ENCODE peak calls at places on chromosomes 3 and 15, in nine cellular contexts. U is M059J; O is CD8-positive, alpha-beta T cell; B is endothelial cell; J is nucleus accumbens; E is GM04503; Z is AG08396; W is AG09319; F is activated CD8-positive, alpha-beta T cell treated with anti-CD3 and anti-CD28 coated beads for 36 hours. N is an unnamed sample.
A peak's percentile ranks its signal among the peaks of the same experiment; 100 is the strongest.

GRCh38 chr15:42608767-42609488 is 33.5 kb downstream of the STARD9 start:
- DNase-seq in U (no peak), O (no peak), B (no peak), J (no peak), E (no peak), Z (no peak), W (no peak), F (peak; percentile 29), N (no peak)

GRCh38 chr3:7847021-7847420 is 654.6 kb upstream of the LMCD1 start:
- DNase-seq in U (no peak), O (no peak), B (no peak), J (no peak), E (no peak), Z (no peak), W (no peak), F (no peak), N (peak; percentile 29)

GRCh38 chr3:62046326-62046725 is 327.0 kb downstream of the FEZF2 start:
- DNase-seq in U (peak; percentile 42), O (no peak), B (no peak), J (no peak), E (no peak), Z (no peak), W (peak; percentile 10), F (no peak), N (no peak)

GRCh38 chr3:87173776-87174175 is 53.3 kb upstream of the CHMP2B start:
- DNase-seq in U (no peak), O (no peak), B (no peak), J (no peak), E (no peak), Z (no peak), W (no peak), F (no peak), N (no peak)

GRCh38 chr15:45611305-45611704 is 23.5 kb upstream of the SQOR start:
- DNase-seq in U (peak; percentile 34), O (no peak), B (no peak), J (no peak), E (no peak), Z (no peak), W (no peak), F (no peak), N (no peak)

GRCh38 chr3:106345353-106346027 is 476.7 kb upstream of the CBLB start:
- DNase-seq in U (peak; percentile 99), O (no peak), B (no peak), J (no peak), E (peak; percentile 100), Z (peak; percentile 60), W (peak; percentile 99), F (no peak), N (peak; percentile 54)

GRCh38 chr15:90142216-90143175 is 40.2 kb upstream of the IDH2 start:
- DNase-seq in U (no peak), O (peak; percentile 56), B (no peak), J (no peak), E (no peak), Z (no peak), W (no peak), F (peak; percentile 75), N (no peak)

GRCh38 chr15:70234256-70234965 is 136.7 kb upstream of the TLE3 start:
- DNase-seq in U (peak; percentile 78), O (no peak), B (no peak), J (no peak), E (peak; percentile 75), Z (no peak), W (peak; percentile 60), F (peak; percentile 57), N (no peak)

GRCh38 chr3:32226875-32227500 is 11.5 kb upstream of the CMTM8 start:
- DNase-seq in U (peak; percentile 62), O (no peak), B (no peak), J (no peak), E (no peak), Z (no peak), W (no peak), F (no peak), N (peak; percentile 74)

GRCh38 chr3:53753518-53754183 is 92.6 kb downstream of the CHDH start:
- DNase-seq in U (no peak), O (no peak), B (no peak), J (no peak), E (no peak), Z (no peak), W (no peak), F (peak; percentile 29), N (no peak)

GRCh38 chr3:153967260-153967659 is 153.9 kb upstream of the ARHGEF26 start:
- DNase-seq in U (peak; percentile 61), O (no peak), B (no peak), J (no peak), E (no peak), Z (no peak), W (no peak), F (no peak), N (no peak)

GRCh38 chr15:83287541-83288027 is 3.1 kb upstream of the BNC1 start:
- DNase-seq in U (peak; percentile 97), O (no peak), B (no peak), J (no peak), E (peak; percentile 95), Z (peak; percentile 75), W (peak; percentile 81), F (no peak), N (no peak)

GRCh38 chr3:189058071-189058470 is 113.7 kb upstream of the TPRG1 start:
- DNase-seq in U (no peak), O (no peak), B (no peak), J (no peak), E (no peak), Z (no peak), W (no peak), F (no peak), N (no peak)

GRCh38 chr3:5276953-5277352 is 89.4 kb downstream of the EDEM1 start:
- DNase-seq in U (no peak), O (no peak), B (no peak), J (no peak), E (no peak), Z (no peak), W (no peak), F (no peak), N (no peak)

GRCh38 chr15:81280696-81281095 is 43.2 kb downstream of the STARD5 start:
- DNase-seq in U (no peak), O (no peak), B (no peak), J (no peak), E (no peak), Z (no peak), W (no peak), F (no peak), N (no peak)

GRCh38 chr3:109143646-109144045 is 7.1 kb downstream of the C3orf85 start:
- DNase-seq in U (no peak), O (no peak), B (no peak), J (no peak), E (no peak), Z (no peak), W (no peak), F (no peak), N (no peak)

GRCh38 chr15:82849556-82850241 is 40.3 kb downstream of the WHAMM start:
- DNase-seq in U (peak; percentile 26), O (peak; percentile 41), B (peak; percentile 78), J (no peak), E (peak; percentile 36), Z (peak; percentile 78), W (peak; percentile 62), F (peak; percentile 69), N (peak; percentile 59)

GRCh38 chr3:40240921-40241320 is 68.6 kb upstream of the EIF1B start:
- DNase-seq in U (no peak), O (no peak), B (no peak), J (no peak), E (no peak), Z (no peak), W (no peak), F (no peak), N (no peak)

GRCh38 chr3:134722899-134723484 is 72.1 kb upstream of the EPHB1 start:
- DNase-seq in U (no peak), O (no peak), B (no peak), J (no peak), E (no peak), Z (no peak), W (no peak), F (no peak), N (no peak)

GRCh38 chr3:43161684-43162512 is 56.0 kb upstream of the POMGNT2 start:
- DNase-seq in U (peak; percentile 61), O (no peak), B (no peak), J (no peak), E (no peak), Z (peak; percentile 21), W (no peak), F (no peak), N (peak; percentile 62)

GRCh38 chr3:126540342-126540849 is 16.4 kb downstream of the CHST13 start:
- DNase-seq in U (peak; percentile 98), O (no peak), B (no peak), J (no peak), E (peak; percentile 88), Z (peak; percentile 92), W (peak; percentile 57), F (no peak), N (peak; percentile 29)

GRCh38 chr15:59833366-59833765 is 144.2 kb upstream of the BNIP2 start:
- DNase-seq in U (no peak), O (no peak), B (no peak), J (no peak), E (no peak), Z (no peak), W (no peak), F (no peak), N (no peak)

GRCh38 chr15:63077952-63078351 is 35.4 kb downstream of the TPM1 start:
- DNase-seq in U (no peak), O (no peak), B (no peak), J (no peak), E (no peak), Z (no peak), W (no peak), F (no peak), N (no peak)

GRCh38 chr3:159480046-159480445 is 508.6 kb upstream of the IL12A start:
- DNase-seq in U (peak; percentile 55), O (no peak), B (no peak), J (no peak), E (no peak), Z (no peak), W (no peak), F (no peak), N (no peak)

GRCh38 chr15:88382482-88382983 is 84.7 kb downstream of the MRPL46 start:
- DNase-seq in U (peak; percentile 73), O (no peak), B (no peak), J (no peak), E (no peak), Z (no peak), W (no peak), F (no peak), N (no peak)

GRCh38 chr3:2303567-2303966 is 204.9 kb downstream of the CNTN4 start:
- DNase-seq in U (peak; percentile 2), O (no peak), B (no peak), J (no peak), E (no peak), Z (peak; percentile 2), W (no peak), F (peak; percentile 5), N (peak; percentile 2)

GRCh38 chr3:149277338-149277813 is 55.7 kb upstream of the CP start:
- DNase-seq in U (peak; percentile 92), O (no peak), B (no peak), J (no peak), E (no peak), Z (peak; percentile 52), W (no peak), F (no peak), N (no peak)

GRCh38 chr15:82788496-82788895 is 17.4 kb downstream of the FSD2 start:
- DNase-seq in U (no peak), O (no peak), B (no peak), J (no peak), E (no peak), Z (no peak), W (no peak), F (no peak), N (no peak)

GRCh38 chr3:172152869-172153268 is 113.5 kb downstream of the FNDC3B start:
- DNase-seq in U (peak; percentile 93), O (no peak), B (no peak), J (no peak), E (no peak), Z (peak; percentile 24), W (no peak), F (no peak), N (no peak)

GRCh38 chr15:99386429-99386828 is 135.1 kb downstream of the LRRC28 start:
- DNase-seq in U (no peak), O (no peak), B (no peak), J (no peak), E (no peak), Z (no peak), W (no peak), F (no peak), N (no peak)

GRCh38 chr3:170278632-170279031 is 56.4 kb downstream of the PRKCI start:
- DNase-seq in U (peak; percentile 14), O (no peak), B (no peak), J (no peak), E (no peak), Z (no peak), W (no peak), F (no peak), N (no peak)

N was measured in COLO829.